ENCODE peak calls at places on chromosomes 1 and 21, in five cellular contexts. One of them, this sample, is unnamed.

GRCh38 chr1:235943581-235944114 is 76.9 kb upstream of the LYST start:
- DNase-seq in heart right ventricle: no peak
- DNase-seq in RWPE2: no peak
- DNase-seq in progenitor cell of endocrine pancreas: no peak
- DNase-seq in lung: no peak
- DNase-seq in this sample: no peak

GRCh38 chr1:116433283-116434257 is 60.5 kb downstream of the ATP1A1 start:
- DNase-seq in heart right ventricle: peak
- DNase-seq in RWPE2: no peak
- DNase-seq in progenitor cell of endocrine pancreas: no peak
- DNase-seq in lung: no peak
- DNase-seq in this sample: no peak

GRCh38 chr1:16430598-16430997 is 6.6 kb downstream of the SPATA21 start:
- DNase-seq in heart right ventricle: no peak
- DNase-seq in RWPE2: no peak
- DNase-seq in progenitor cell of endocrine pancreas: no peak
- DNase-seq in lung: no peak
- DNase-seq in this sample: no peak

GRCh38 chr1:183505338-183506089 is 33.2 kb downstream of the SMG7 start:
- DNase-seq in heart right ventricle: no peak
- DNase-seq in RWPE2: no peak
- DNase-seq in progenitor cell of endocrine pancreas: no peak
- DNase-seq in lung: no peak
- DNase-seq in this sample: no peak

GRCh38 chr1:204932573-204932909 is 61.9 kb downstream of the NFASC start:
- DNase-seq in heart right ventricle: no peak
- DNase-seq in RWPE2: no peak
- DNase-seq in progenitor cell of endocrine pancreas: no peak
- DNase-seq in lung: no peak
- DNase-seq in this sample: no peak

GRCh38 chr1:17314491-17314971 is 6.5 kb downstream of the PADI4 start:
- DNase-seq in heart right ventricle: no peak
- DNase-seq in RWPE2: no peak
- DNase-seq in progenitor cell of endocrine pancreas: no peak
- DNase-seq in lung: no peak
- DNase-seq in this sample: peak

GRCh38 chr1:40803447-40803846 is 19.9 kb downstream of the KCNQ4 start:
- DNase-seq in heart right ventricle: no peak
- DNase-seq in RWPE2: no peak
- DNase-seq in progenitor cell of endocrine pancreas: no peak
- DNase-seq in lung: no peak
- DNase-seq in this sample: no peak

GRCh38 chr1:64474639-64475038 is 4.7 kb downstream of the CACHD1 start:
- DNase-seq in heart right ventricle: peak
- DNase-seq in RWPE2: no peak
- DNase-seq in progenitor cell of endocrine pancreas: no peak
- DNase-seq in lung: peak
- DNase-seq in this sample: no peak

GRCh38 chr1:98490099-98490498 is 171.4 kb upstream of the SNX7 start:
- DNase-seq in heart right ventricle: no peak
- DNase-seq in RWPE2: no peak
- DNase-seq in progenitor cell of endocrine pancreas: no peak
- DNase-seq in lung: no peak
- DNase-seq in this sample: no peak

GRCh38 chr1:204476563-204476962 is 18.0 kb downstream of the PIK3C2B start:
- DNase-seq in heart right ventricle: no peak
- DNase-seq in RWPE2: no peak
- DNase-seq in progenitor cell of endocrine pancreas: no peak
- DNase-seq in lung: no peak
- DNase-seq in this sample: no peak

GRCh38 chr21:45888361-45889009 is 93.1 kb upstream of the COL6A1 start:
- DNase-seq in heart right ventricle: no peak
- DNase-seq in RWPE2: peak
- DNase-seq in progenitor cell of endocrine pancreas: no peak
- DNase-seq in lung: no peak
- DNase-seq in this sample: peak

GRCh38 chr1:44652445-44653106 is 21.7 kb downstream of the TMEM53 start:
- DNase-seq in heart right ventricle: peak
- DNase-seq in RWPE2: no peak
- DNase-seq in progenitor cell of endocrine pancreas: peak
- DNase-seq in lung: peak
- DNase-seq in this sample: no peak

GRCh38 chr1:89363196-89363595 is 663 bp upstream of the GBP6 start:
- DNase-seq in heart right ventricle: no peak
- DNase-seq in RWPE2: no peak
- DNase-seq in progenitor cell of endocrine pancreas: no peak
- DNase-seq in lung: no peak
- DNase-seq in this sample: no peak

GRCh38 chr1:201282931-201283829 is at the start of gene PKP1:
- DNase-seq in heart right ventricle: no peak
- DNase-seq in RWPE2: peak
- DNase-seq in progenitor cell of endocrine pancreas: peak
- DNase-seq in lung: no peak
- DNase-seq in this sample: no peak

GRCh38 chr1:43541721-43542401 is 11.2 kb downstream of the PTPRF start:
- DNase-seq in heart right ventricle: peak
- DNase-seq in RWPE2: no peak
- DNase-seq in progenitor cell of endocrine pancreas: no peak
- DNase-seq in lung: peak
- DNase-seq in this sample: no peak

GRCh38 chr1:164617607-164618564 is 58.9 kb downstream of the PBX1 start:
- DNase-seq in heart right ventricle: no peak
- DNase-seq in RWPE2: no peak
- DNase-seq in progenitor cell of endocrine pancreas: no peak
- DNase-seq in lung: peak
- DNase-seq in this sample: no peak

GRCh38 chr1:185565314-185565713 is 168.9 kb upstream of the HMCN1 start:
- DNase-seq in heart right ventricle: peak
- DNase-seq in RWPE2: peak
- DNase-seq in progenitor cell of endocrine pancreas: no peak
- DNase-seq in lung: no peak
- DNase-seq in this sample: no peak

GRCh38 chr1:27967884-27968466 is 8.2 kb downstream of the XKR8 start:
- DNase-seq in heart right ventricle: no peak
- DNase-seq in RWPE2: no peak
- DNase-seq in progenitor cell of endocrine pancreas: no peak
- DNase-seq in lung: no peak
- DNase-seq in this sample: no peak

GRCh38 chr1:205354259-205354904 is 2.3 kb downstream of the KLHDC8A start:
- DNase-seq in heart right ventricle: peak
- DNase-seq in RWPE2: no peak
- DNase-seq in progenitor cell of endocrine pancreas: peak
- DNase-seq in lung: peak
- DNase-seq in this sample: no peak

GRCh38 chr1:15261155-15262002 is 14.4 kb downstream of the FHAD1 start:
- DNase-seq in heart right ventricle: peak
- DNase-seq in RWPE2: no peak
- DNase-seq in progenitor cell of endocrine pancreas: no peak
- DNase-seq in lung: peak
- DNase-seq in this sample: no peak

GRCh38 chr1:221740941-221741363 is 937 bp downstream of the DUSP10 start:
- DNase-seq in heart right ventricle: no peak
- DNase-seq in RWPE2: no peak
- DNase-seq in progenitor cell of endocrine pancreas: no peak
- DNase-seq in lung: peak
- DNase-seq in this sample: no peak

GRCh38 chr1:188514917-188515316 is 1686.2 kb downstream of the PLA2G4A start:
- DNase-seq in heart right ventricle: no peak
- DNase-seq in RWPE2: no peak
- DNase-seq in progenitor cell of endocrine pancreas: no peak
- DNase-seq in lung: no peak
- DNase-seq in this sample: no peak

GRCh38 chr1:192053661-192054060 is 104.6 kb upstream of the RGS18 start:
- DNase-seq in heart right ventricle: no peak
- DNase-seq in RWPE2: no peak
- DNase-seq in progenitor cell of endocrine pancreas: no peak
- DNase-seq in lung: no peak
- DNase-seq in this sample: no peak

GRCh38 chr21:36297938-36298572 is 21.9 kb upstream of the MORC3 start:
- DNase-seq in heart right ventricle: peak
- DNase-seq in RWPE2: no peak
- DNase-seq in progenitor cell of endocrine pancreas: no peak
- DNase-seq in lung: peak
- DNase-seq in this sample: no peak

GRCh38 chr1:78045850-78046778 is at the start of gene GIPC2:
- DNase-seq in heart right ventricle: peak
- DNase-seq in RWPE2: no peak
- DNase-seq in progenitor cell of endocrine pancreas: peak
- DNase-seq in lung: no peak
- DNase-seq in this sample: no peak

GRCh38 chr1:206039046-206039929 is 13.7 kb upstream of the RHEX start:
- DNase-seq in heart right ventricle: no peak
- DNase-seq in RWPE2: no peak
- DNase-seq in progenitor cell of endocrine pancreas: no peak
- DNase-seq in lung: no peak
- DNase-seq in this sample: no peak

GRCh38 chr1:15028117-15028516 is 125.4 kb upstream of the TMEM51 start:
- DNase-seq in heart right ventricle: peak
- DNase-seq in RWPE2: no peak
- DNase-seq in progenitor cell of endocrine pancreas: no peak
- DNase-seq in lung: peak
- DNase-seq in this sample: no peak

DNA sequence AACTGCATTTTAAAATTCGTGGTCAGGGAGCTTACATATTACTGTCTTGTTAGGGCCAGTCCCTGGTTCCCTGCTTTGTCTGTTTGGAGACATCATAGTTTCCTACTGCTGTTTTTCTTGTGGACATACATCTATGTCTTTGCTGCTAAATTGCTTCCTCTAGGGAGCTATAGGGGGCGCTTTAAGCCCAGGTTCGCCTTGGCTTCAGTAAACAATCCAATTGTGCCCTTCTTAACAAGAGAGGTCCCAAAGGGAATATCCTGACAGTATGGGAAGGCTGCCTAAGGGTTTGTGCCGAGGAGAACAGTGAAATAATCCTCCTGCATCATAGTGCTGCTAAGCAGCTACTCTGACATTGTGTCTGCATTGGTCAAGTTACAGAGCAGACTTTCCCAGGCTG is 112.5 kb downstream of the USH2A start:
- DNase-seq in heart right ventricle: peak
- DNase-seq in RWPE2: no peak
- DNase-seq in progenitor cell of endocrine pancreas: no peak
- DNase-seq in lung: no peak
- DNase-seq in this sample: no peak
- TF ChIP-seq CTCF in heart right ventricle: peak
- TF ChIP-seq CTCF in RWPE2: peak
- TF ChIP-seq CTCF in progenitor cell of endocrine pancreas: peak
- TF ChIP-seq CTCF in lung: no peak
- TF ChIP-seq CTCF in this sample: peak

GRCh38 chr1:170668301-170668789 is 4.4 kb downstream of the PRRX1 start:
- DNase-seq in heart right ventricle: no peak
- DNase-seq in RWPE2: no peak
- DNase-seq in progenitor cell of endocrine pancreas: no peak
- DNase-seq in lung: no peak
- DNase-seq in this sample: no peak

GRCh38 chr1:170671629-170671963 is 7.7 kb downstream of the PRRX1 start:
- DNase-seq in heart right ventricle: no peak
- DNase-seq in RWPE2: no peak
- DNase-seq in progenitor cell of endocrine pancreas: no peak
- DNase-seq in lung: no peak
- DNase-seq in this sample: no peak

GRCh38 chr1:170669586-170670332 is 5.8 kb downstream of the PRRX1 start:
- DNase-seq in heart right ventricle: no peak
- DNase-seq in RWPE2: no peak
- DNase-seq in progenitor cell of endocrine pancreas: no peak
- DNase-seq in lung: no peak
- DNase-seq in this sample: peak

GRCh38 chr1:170669036-170669435 is 5.1 kb downstream of the PRRX1 start:
- DNase-seq in heart right ventricle: no peak
- DNase-seq in RWPE2: no peak
- DNase-seq in progenitor cell of endocrine pancreas: no peak
- DNase-seq in lung: no peak
- DNase-seq in this sample: no peak

GRCh38 chr1:170670751-170671628 is 7.1 kb downstream of the PRRX1 start:
- DNase-seq in heart right ventricle: peak
- DNase-seq in RWPE2: no peak
- DNase-seq in progenitor cell of endocrine pancreas: peak
- DNase-seq in lung: no peak
- DNase-seq in this sample: no peak
- TF ChIP-seq CTCF in heart right ventricle: peak
- TF ChIP-seq CTCF in RWPE2: peak
- TF ChIP-seq CTCF in progenitor cell of endocrine pancreas: peak
- TF ChIP-seq CTCF in lung: peak
- TF ChIP-seq CTCF in this sample: peak

GRCh38 chr1:247933989-247934388 is 9.3 kb downstream of the OR2AJ1 start:
- DNase-seq in heart right ventricle: no peak
- DNase-seq in RWPE2: no peak
- DNase-seq in progenitor cell of endocrine pancreas: no peak
- DNase-seq in lung: no peak
- DNase-seq in this sample: no peak
- TF ChIP-seq CTCF in heart right ventricle: no peak
- TF ChIP-seq CTCF in RWPE2: no peak
- TF ChIP-seq CTCF in progenitor cell of endocrine pancreas: no peak
- TF ChIP-seq CTCF in lung: no peak
- TF ChIP-seq CTCF in this sample: no peak

DNA sequence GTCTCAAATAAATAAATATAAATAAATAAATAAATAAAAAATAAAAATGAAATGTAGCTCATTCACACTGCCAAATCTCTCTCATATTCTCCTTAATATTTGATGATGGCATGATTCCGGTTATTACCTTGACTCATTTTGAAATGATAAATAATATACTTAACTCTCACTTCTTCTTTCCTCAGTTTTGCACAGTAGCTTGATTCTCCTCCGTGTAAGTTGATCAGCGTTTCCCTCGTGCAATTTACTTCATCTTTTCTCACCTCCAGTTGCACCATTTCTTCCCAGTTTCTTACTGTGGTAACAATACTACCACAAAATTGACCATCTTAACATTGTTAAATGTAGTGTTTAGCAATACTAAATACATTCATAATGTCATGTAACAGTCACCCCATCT is 111.6 kb downstream of the RIPK4 start:
- DNase-seq in heart right ventricle: no peak
- DNase-seq in RWPE2: no peak
- DNase-seq in progenitor cell of endocrine pancreas: no peak
- DNase-seq in lung: no peak
- DNase-seq in this sample: no peak
- TF ChIP-seq CTCF in heart right ventricle: no peak
- TF ChIP-seq CTCF in RWPE2: no peak
- TF ChIP-seq CTCF in progenitor cell of endocrine pancreas: no peak
- TF ChIP-seq CTCF in lung: no peak
- TF ChIP-seq CTCF in this sample: no peak

This sample was measured in chondrocyte.